ENCODE peak calls at places on chromosomes 11 and 22, in four cellular contexts. D is H9, L is body of pancreas, M is HFF-Myc. J is an unnamed sample.

GRCh38 chr11:70618471-70619101 is 220.3 kb downstream of the CTTN start:
- DNase-seq in D (no peak), L (no peak), M (no peak), J (no peak)

GRCh38 chr22:24772493-24773220 is 1.9 kb downstream of the PIWIL3 start:
- DNase-seq in D (peak; percentile 79), L (no peak), M (peak; percentile 19), J (no peak)

GRCh38 chr22:33886696-33887095 is 33.6 kb downstream of the LARGE1 start:
- DNase-seq in D (no peak), L (no peak), M (no peak), J (no peak)

GRCh38 chr22:39077513-39077840 is 402 bp downstream of the APOBEC3G start:
- DNase-seq in D (no peak), L (no peak), M (no peak), J (no peak)

GRCh38 chr11:130737041-130737830 is 179.0 kb downstream of the SNX19 start:
- DNase-seq in D (no peak), L (no peak), M (no peak), J (no peak)

GRCh38 chr11:69167916-69168691 is 12.4 kb downstream of the SMIM38 start:
- DNase-seq in D (no peak), L (peak; percentile 2), M (no peak), J (no peak)

GRCh38 chr11:124837491-124837856 is 27.8 kb upstream of the ROBO3 start:
- DNase-seq in D (peak; percentile 46), L (no peak), M (peak; percentile 64), J (peak; percentile 31)

GRCh38 chr11:47981667-47982404 is 1.5 kb downstream of the PTPRJ start:
- DNase-seq in D (no peak), L (no peak), M (no peak), J (no peak)

GRCh38 chr11:113331436-113331835 is 17.1 kb downstream of the TTC12 start:
- DNase-seq in D (no peak), L (no peak), M (no peak), J (no peak)

GRCh38 chr11:27420722-27421572 is 51.6 kb downstream of the LGR4 start:
- DNase-seq in D (no peak), L (no peak), M (no peak), J (no peak)

GRCh38 chr11:94737171-94737611 is 31.0 kb upstream of the AMOTL1 start:
- DNase-seq in D (no peak), L (no peak), M (peak; percentile 61), J (no peak)

GRCh38 chr11:90737328-90738050 is 514.6 kb upstream of the CHORDC1 start:
- DNase-seq in D (no peak), L (no peak), M (no peak), J (no peak)

GRCh38 chr22:19622061-19622441 is 92.3 kb upstream of the SEPTIN5 start:
- DNase-seq in D (no peak), L (no peak), M (no peak), J (no peak)

J was measured in BJ.